ENCODE peak calls at places on chromosomes 3 and 15, in six cellular contexts. Q, C, V, W, X and K are unnamed samples. For H3K9me2, the result is how much of the 10 kb centered on the place peaks cover.

GRCh38 chr3:46903341-46904302 is 26.1 kb downstream of the PTH1R start:
- DNase-seq in Q (peak), C (no peak), V (no peak), W (no peak), X (no peak), K (peak)

GRCh38 chr3:117131259-117131658 is 421.7 kb downstream of the TUSC7 start:
- DNase-seq in Q (no peak), C (peak), V (no peak), W (no peak), X (no peak), K (no peak)

GRCh38 chr15:48905870-48906269 is 27.9 kb downstream of the EID1 start:
- DNase-seq in Q (no peak), C (no peak), V (no peak), W (no peak), X (no peak), K (no peak)

GRCh38 chr15:31148622-31149505 is 47.3 kb upstream of the TRPM1 start:
- DNase-seq in Q (no peak), C (no peak), V (no peak), W (no peak), X (peak), K (no peak)

GRCh38 chr3:145070795-145071194 is 1090.2 kb downstream of the PLOD2 start:
- DNase-seq in Q (no peak), C (peak), V (no peak), W (no peak), X (no peak), K (no peak)

GRCh38 chr3:157067114-157067513 is 92.8 kb downstream of the CCNL1 start:
- DNase-seq in Q (no peak), C (no peak), V (no peak), W (no peak), X (no peak), K (no peak)

GRCh38 chr3:119541547-119541946 is 17.9 kb downstream of the CD80 start:
- DNase-seq in Q (no peak), C (no peak), V (no peak), W (no peak), X (no peak), K (no peak)

GRCh38 chr3:190737451-190737850 is 125.0 kb downstream of the GMNC start:
- DNase-seq in Q (no peak), C (no peak), V (no peak), W (no peak), X (no peak), K (no peak)

GRCh38 chr3:161854232-161854771 is 357.7 kb downstream of the OTOL1 start:
- DNase-seq in Q (peak), C (peak), V (peak), W (peak), X (peak), K (peak)

GRCh38 chr15:71885390-71885789 is 75.0 kb downstream of the NR2E3 start:
- DNase-seq in Q (no peak), C (no peak), V (no peak), W (no peak), X (peak), K (no peak)

GRCh38 chr15:71883447-71883846 is 73.1 kb downstream of the NR2E3 start:
- DNase-seq in Q (no peak), C (no peak), V (no peak), W (no peak), X (no peak), K (no peak)

DNA sequence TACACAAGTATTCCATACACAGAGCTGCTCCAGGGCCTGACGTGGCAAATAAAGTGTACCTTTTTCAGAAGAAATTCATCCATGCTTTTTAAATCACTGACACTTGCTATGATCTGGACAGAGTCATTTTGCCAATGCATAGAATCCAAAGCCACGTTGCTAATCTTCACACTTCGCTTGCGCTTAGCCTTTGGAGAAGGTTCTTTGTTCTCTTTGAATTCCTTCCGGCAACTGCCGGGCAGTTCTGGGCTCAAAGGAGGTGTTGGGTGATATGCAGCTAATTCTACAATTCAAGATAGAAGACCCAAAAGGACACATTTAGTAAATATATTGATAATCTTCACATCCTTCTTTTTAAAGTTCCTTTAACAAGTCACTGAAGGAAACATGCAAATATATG is 69.9 kb downstream of the NR2E3 start:
- DNase-seq in Q (no peak), C (no peak), V (no peak), W (no peak), X (no peak), K (no peak)
- H3K9me2 ChIP-seq in Q (under half), C (under half), V (under half), W (under half), X (under half), K (under half)

DNA sequence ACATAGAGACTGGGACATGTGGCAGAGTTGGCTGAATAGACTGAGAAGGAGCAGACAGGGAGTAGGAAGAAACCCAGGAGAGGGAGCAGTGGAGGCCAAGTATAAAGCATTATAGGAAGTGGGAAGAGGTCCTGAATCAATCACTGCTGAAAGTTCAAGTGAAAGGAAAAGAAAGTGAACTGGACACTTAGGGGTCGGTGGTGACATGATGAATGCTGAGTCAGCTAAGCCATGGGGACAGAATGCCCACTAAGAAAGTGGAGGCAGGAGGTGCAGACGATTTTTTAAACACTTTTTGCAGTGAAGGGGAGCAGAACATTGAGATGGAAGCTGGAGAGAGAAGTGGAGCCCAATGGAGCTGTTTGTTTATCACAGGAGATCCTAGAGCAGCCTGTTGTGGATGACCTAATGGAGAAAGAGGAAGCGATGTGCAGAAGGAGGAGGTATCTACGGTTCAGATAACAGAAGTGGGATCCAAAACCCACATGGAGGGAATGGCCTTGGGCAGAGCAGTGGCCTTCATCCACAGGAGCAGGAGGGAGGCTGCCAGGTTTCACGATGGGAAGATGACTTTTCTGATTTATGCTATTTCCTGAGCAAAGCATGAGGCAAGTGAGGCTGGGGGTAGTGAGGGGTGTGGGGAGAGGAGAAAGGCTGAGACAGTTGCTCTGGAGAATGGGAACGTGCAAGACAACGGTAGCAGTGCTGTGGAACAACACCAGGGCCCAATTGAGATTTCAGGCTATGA is 208.2 kb downstream of the RPLP1 start:
- DNase-seq in Q (no peak), C (no peak), V (no peak), W (no peak), X (no peak), K (no peak)
- H3K9me2 ChIP-seq in Q (under half), C (under half), V (under half), W (under half), X (under half), K (under half)

GRCh38 chr3:87446849-87447387 is 170.5 kb upstream of the POU1F1 start:
- DNase-seq in Q (no peak), C (no peak), V (no peak), W (no peak), X (peak), K (no peak)
- H3K9me2 ChIP-seq in Q (under half), C (under half), V (under half), W (under half), X (under half), K (under half)

DNA sequence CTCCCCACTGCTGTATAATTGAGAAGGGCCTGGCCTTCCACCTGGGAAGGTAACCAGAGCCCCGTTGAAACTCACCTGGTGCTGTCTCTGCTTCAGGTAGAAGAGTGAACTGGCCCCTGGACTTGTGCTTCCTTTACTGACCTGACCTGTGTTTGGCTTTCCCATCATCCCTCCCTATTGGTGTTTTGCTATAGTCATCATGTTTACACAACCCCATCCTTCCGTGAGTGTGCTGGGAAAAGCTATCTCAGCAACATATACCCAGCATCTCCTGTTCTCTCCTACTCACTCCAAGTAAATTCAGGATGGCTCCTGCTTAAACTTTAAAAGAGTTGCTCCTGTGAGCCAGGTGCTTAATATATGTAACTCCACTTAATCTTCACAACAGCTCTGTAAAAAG is 77.2 kb upstream of the TSC22D2 start:
- DNase-seq in Q (no peak), C (peak), V (no peak), W (no peak), X (no peak), K (no peak)
- H3K9me2 ChIP-seq in Q (under half), C (under half), V (under half), W (under half), X (under half), K (under half)

GRCh38 chr15:99980791-99981190 is 247.6 kb upstream of the LYSMD4 start:
- DNase-seq in Q (no peak), C (no peak), V (no peak), W (no peak), X (no peak), K (no peak)

GRCh38 chr15:99983171-99983891 is 250.1 kb upstream of the LYSMD4 start:
- DNase-seq in Q (no peak), C (no peak), V (no peak), W (no peak), X (peak), K (no peak)

GRCh38 chr15:99981223-99981647 is 248.0 kb upstream of the LYSMD4 start:
- DNase-seq in Q (no peak), C (no peak), V (no peak), W (no peak), X (peak), K (peak)

GRCh38 chr15:99982662-99983061 is 249.4 kb upstream of the LYSMD4 start:
- DNase-seq in Q (no peak), C (no peak), V (no peak), W (no peak), X (no peak), K (no peak)

DNA sequence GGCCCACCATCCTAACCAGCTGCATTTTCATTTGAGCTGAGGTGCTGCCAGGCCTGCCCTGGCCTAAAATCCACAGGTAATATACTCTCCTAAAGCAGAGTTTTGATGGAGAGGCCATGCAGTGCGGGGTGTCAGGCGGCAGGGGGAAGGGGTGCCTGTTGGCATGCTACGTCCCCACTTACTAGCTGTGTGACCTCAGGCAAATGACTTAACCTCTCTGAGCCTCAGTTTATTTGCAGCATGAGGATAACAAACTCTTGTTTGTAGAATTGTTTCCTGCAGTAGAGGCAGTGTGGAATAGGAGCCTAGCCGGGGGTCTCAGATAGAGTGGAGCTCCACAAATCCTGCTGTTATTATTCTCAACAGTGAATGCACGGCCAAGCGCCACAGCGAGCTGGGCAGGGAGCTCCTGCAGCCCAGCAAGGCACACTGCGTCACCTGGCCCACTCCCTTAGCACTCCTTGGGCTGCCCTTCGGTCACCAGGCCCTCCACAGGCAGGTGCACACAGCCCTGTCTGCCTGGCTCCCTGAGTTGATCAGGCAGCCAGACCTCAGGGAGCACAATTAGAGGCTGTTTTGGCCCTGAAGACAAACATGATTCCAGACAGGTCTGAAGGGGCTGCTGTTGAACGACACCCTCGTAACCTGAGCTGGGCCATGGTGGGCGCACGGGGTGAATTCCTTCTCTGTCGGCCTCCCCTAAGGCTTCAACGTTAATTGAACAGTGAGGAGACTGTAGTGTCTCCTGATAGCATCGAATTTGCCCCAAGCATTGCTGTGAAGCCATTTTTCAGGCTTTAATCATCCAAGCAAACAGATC is 248.8 kb upstream of the LYSMD4 start:
- DNase-seq in Q (no peak), C (no peak), V (no peak), W (no peak), X (peak), K (no peak)
- H3K9me2 ChIP-seq in Q (under half), C (under half), V (under half), W (under half), X (under half), K (under half)

GRCh38 chr3:197709135-197709534 is 27.6 kb downstream of the RUBCN start:
- DNase-seq in Q (no peak), C (no peak), V (peak), W (no peak), X (no peak), K (no peak)
- H3K9me2 ChIP-seq in Q (under half), C (under half), V (under half), W (under half), X (under half), K (under half)

GRCh38 chr3:135582800-135583199 is 382.7 kb upstream of the PPP2R3A start:
- DNase-seq in Q (no peak), C (no peak), V (no peak), W (no peak), X (no peak), K (no peak)
- H3K9me2 ChIP-seq in Q (under half), C (under half), V (under half), W (under half), X (under half), K (under half)

GRCh38 chr3:32239638-32240550 is 1.4 kb downstream of the CMTM8 start:
- DNase-seq in Q (peak), C (peak), V (peak), W (peak), X (peak), K (peak)
- H3K9me2 ChIP-seq in Q (under half), C (under half), V (under half), W (under half), X (under half), K (under half)

GRCh38 chr3:62255758-62256157 is 117.6 kb downstream of the FEZF2 start:
- DNase-seq in Q (no peak), C (no peak), V (no peak), W (no peak), X (no peak), K (no peak)
- H3K9me2 ChIP-seq in Q (under half), C (under half), V (under half), W (under half), X (under half), K (under half)